ENCODE peak calls at places on chromosomes 12 and 14, in four cellular contexts. One of them, this sample, is unnamed.

GRCh38 chr12:92044435-92044834 is 101.2 kb downstream of the BTG1 start:
- DNase-seq in endothelial cell of umbilical vein: no peak
- DNase-seq in AG04450: no peak
- DNase-seq in GM23248: no peak
- DNase-seq in this sample: no peak

GRCh38 chr12:94200069-94200468 is 51.7 kb downstream of the PLXNC1 start:
- DNase-seq in endothelial cell of umbilical vein: no peak
- DNase-seq in AG04450: no peak
- DNase-seq in GM23248: no peak
- DNase-seq in this sample: no peak

GRCh38 chr12:130013771-130014484 is 110.1 kb upstream of the TMEM132D start:
- DNase-seq in endothelial cell of umbilical vein: no peak
- DNase-seq in AG04450: no peak
- DNase-seq in GM23248: peak
- DNase-seq in this sample: peak

GRCh38 chr14:32027255-32027939 is 49.7 kb upstream of the ARHGAP5 start:
- DNase-seq in endothelial cell of umbilical vein: no peak
- DNase-seq in AG04450: no peak
- DNase-seq in GM23248: peak
- DNase-seq in this sample: no peak

GRCh38 chr12:125403145-125403789 is 338.0 kb downstream of the AACS start:
- DNase-seq in endothelial cell of umbilical vein: peak
- DNase-seq in AG04450: no peak
- DNase-seq in GM23248: peak
- DNase-seq in this sample: no peak

GRCh38 chr12:63816031-63816430 is 28.5 kb upstream of the SRGAP1 start:
- DNase-seq in endothelial cell of umbilical vein: no peak
- DNase-seq in AG04450: no peak
- DNase-seq in GM23248: no peak
- DNase-seq in this sample: no peak

GRCh38 chr12:108295631-108296030 is 43.5 kb downstream of the CMKLR1 start:
- DNase-seq in endothelial cell of umbilical vein: peak
- DNase-seq in AG04450: no peak
- DNase-seq in GM23248: no peak
- DNase-seq in this sample: no peak

GRCh38 chr12:128914908-128915563 is 61.8 kb downstream of the GLT1D1 start:
- DNase-seq in endothelial cell of umbilical vein: no peak
- DNase-seq in AG04450: no peak
- DNase-seq in GM23248: no peak
- DNase-seq in this sample: no peak

GRCh38 chr12:3752096-3752709 is 706 bp downstream of the CRACR2A start:
- DNase-seq in endothelial cell of umbilical vein: peak
- DNase-seq in AG04450: no peak
- DNase-seq in GM23248: peak
- DNase-seq in this sample: no peak

GRCh38 chr12:52627395-52628110 is 9.2 kb upstream of the KRT73 start:
- DNase-seq in endothelial cell of umbilical vein: no peak
- DNase-seq in AG04450: no peak
- DNase-seq in GM23248: no peak
- DNase-seq in this sample: no peak

GRCh38 chr12:4108803-4109345 is 164.7 kb upstream of the CCND2 start:
- DNase-seq in endothelial cell of umbilical vein: no peak
- DNase-seq in AG04450: no peak
- DNase-seq in GM23248: peak
- DNase-seq in this sample: no peak

GRCh38 chr12:105993766-105994165 is 145.0 kb downstream of the NUAK1 start:
- DNase-seq in endothelial cell of umbilical vein: no peak
- DNase-seq in AG04450: no peak
- DNase-seq in GM23248: no peak
- DNase-seq in this sample: no peak

GRCh38 chr12:77406131-77406905 is 340.9 kb upstream of the E2F7 start:
- DNase-seq in endothelial cell of umbilical vein: no peak
- DNase-seq in AG04450: no peak
- DNase-seq in GM23248: no peak
- DNase-seq in this sample: no peak

DNA sequence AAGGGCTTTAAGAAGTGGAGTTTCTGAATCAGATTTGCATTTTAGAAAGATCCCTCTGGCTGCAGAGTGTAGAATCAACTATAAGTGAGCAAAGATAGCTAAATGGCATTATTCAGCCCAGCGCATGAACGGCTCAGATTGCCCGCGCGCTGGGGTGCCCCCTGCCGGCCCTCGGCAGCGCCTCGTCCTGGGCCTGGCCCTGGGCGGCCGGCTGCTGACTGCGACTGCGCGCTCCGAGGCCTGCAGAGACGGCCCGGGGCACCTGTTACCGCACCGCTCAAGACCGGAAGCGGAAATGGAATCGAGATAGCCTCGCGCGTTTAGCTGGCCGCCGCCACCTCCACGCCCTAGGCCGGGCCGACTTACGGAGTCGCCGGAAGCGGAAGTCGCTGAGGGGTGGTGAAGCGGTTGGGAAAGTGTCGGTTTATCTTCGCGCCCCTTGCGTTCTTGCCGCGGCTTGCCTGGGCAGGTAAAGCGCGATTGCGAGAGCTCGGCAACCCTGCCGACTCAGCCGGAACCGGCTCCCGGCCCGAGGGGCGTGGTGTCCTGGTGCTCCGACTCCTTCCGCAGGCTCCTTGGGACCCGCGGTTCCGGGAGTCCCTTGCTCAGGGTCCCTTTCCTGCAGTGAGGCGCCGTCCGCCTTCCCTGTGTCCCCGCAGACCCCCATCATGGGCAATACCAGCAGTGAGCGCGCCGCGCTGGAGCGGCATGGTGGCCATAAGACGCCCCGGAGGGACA is at the start of gene PRKAB1:
- DNase-seq in endothelial cell of umbilical vein: peak
- DNase-seq in AG04450: peak
- DNase-seq in GM23248: peak
- DNase-seq in this sample: peak
- H3K27ac ChIP-seq in endothelial cell of umbilical vein: peak
- H3K27ac ChIP-seq in AG04450: peak
- H3K27ac ChIP-seq in GM23248: peak
- H3K27ac ChIP-seq in this sample: peak

DNA sequence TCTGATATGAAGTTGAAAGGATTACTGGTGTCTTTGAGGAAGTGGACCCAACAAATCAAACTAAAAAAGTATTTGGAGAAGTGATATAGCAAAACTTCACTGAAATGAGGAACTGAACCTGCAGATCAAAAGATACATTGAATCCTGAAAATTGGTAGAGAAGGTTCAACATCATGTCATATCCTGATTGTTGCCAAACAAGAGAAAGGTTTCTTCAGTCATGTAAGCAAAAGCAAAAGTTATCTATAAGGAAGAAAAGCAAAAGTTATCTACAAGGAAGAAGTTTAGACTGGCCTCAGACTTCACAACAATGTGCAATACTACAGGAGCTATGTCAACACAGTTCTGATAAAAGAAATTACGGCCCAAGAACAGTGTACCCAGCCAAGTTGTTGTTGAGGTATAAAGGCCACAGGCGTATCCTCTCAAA is 142.7 kb downstream of the RAD51B start:
- DNase-seq in endothelial cell of umbilical vein: no peak
- DNase-seq in AG04450: no peak
- DNase-seq in GM23248: no peak
- DNase-seq in this sample: no peak
- H3K27ac ChIP-seq in endothelial cell of umbilical vein: no peak
- H3K27ac ChIP-seq in AG04450: no peak
- H3K27ac ChIP-seq in GM23248: no peak
- H3K27ac ChIP-seq in this sample: no peak

GRCh38 chr12:124231980-124232653 is 62.8 kb upstream of the RFLNA start:
- DNase-seq in endothelial cell of umbilical vein: no peak
- DNase-seq in AG04450: no peak
- DNase-seq in GM23248: no peak
- DNase-seq in this sample: no peak

GRCh38 chr12:124232654-124232987 is 62.3 kb upstream of the RFLNA start:
- DNase-seq in endothelial cell of umbilical vein: no peak
- DNase-seq in AG04450: no peak
- DNase-seq in GM23248: no peak
- DNase-seq in this sample: no peak

GRCh38 chr12:124230789-124231188 is 64.1 kb upstream of the RFLNA start:
- DNase-seq in endothelial cell of umbilical vein: no peak
- DNase-seq in AG04450: no peak
- DNase-seq in GM23248: no peak
- DNase-seq in this sample: no peak

GRCh38 chr12:124233846-124234620 is 60.9 kb upstream of the RFLNA start:
- DNase-seq in endothelial cell of umbilical vein: peak
- DNase-seq in AG04450: no peak
- DNase-seq in GM23248: peak
- DNase-seq in this sample: no peak

GRCh38 chr12:124233041-124233836 is 61.7 kb upstream of the RFLNA start:
- DNase-seq in endothelial cell of umbilical vein: peak
- DNase-seq in AG04450: peak
- DNase-seq in GM23248: peak
- DNase-seq in this sample: no peak
- H3K27ac ChIP-seq in endothelial cell of umbilical vein: peak
- H3K27ac ChIP-seq in AG04450: no peak
- H3K27ac ChIP-seq in GM23248: peak
- H3K27ac ChIP-seq in this sample: no peak

GRCh38 chr14:104215706-104216334 is 77.4 kb downstream of the KIF26A start:
- DNase-seq in endothelial cell of umbilical vein: no peak
- DNase-seq in AG04450: no peak
- DNase-seq in GM23248: no peak
- DNase-seq in this sample: no peak

GRCh38 chr14:104214819-104215218 is 76.4 kb downstream of the KIF26A start:
- DNase-seq in endothelial cell of umbilical vein: no peak
- DNase-seq in AG04450: no peak
- DNase-seq in GM23248: no peak
- DNase-seq in this sample: no peak

GRCh38 chr14:104214411-104214810 is 76.0 kb downstream of the KIF26A start:
- DNase-seq in endothelial cell of umbilical vein: no peak
- DNase-seq in AG04450: no peak
- DNase-seq in GM23248: no peak
- DNase-seq in this sample: no peak

GRCh38 chr14:104217486-104218360 is 79.3 kb downstream of the KIF26A start:
- DNase-seq in endothelial cell of umbilical vein: no peak
- DNase-seq in AG04450: no peak
- DNase-seq in GM23248: no peak
- DNase-seq in this sample: no peak

GRCh38 chr14:104216457-104216856 is 78.1 kb downstream of the KIF26A start:
- DNase-seq in endothelial cell of umbilical vein: no peak
- DNase-seq in AG04450: no peak
- DNase-seq in GM23248: no peak
- DNase-seq in this sample: no peak
- H3K27ac ChIP-seq in endothelial cell of umbilical vein: no peak
- H3K27ac ChIP-seq in AG04450: no peak
- H3K27ac ChIP-seq in GM23248: no peak
- H3K27ac ChIP-seq in this sample: no peak

This sample was measured in caudate nucleus.